ENCODE peak calls at places on chromosomes 2 and 18, in five cellular contexts. C, B, Q, V and A are unnamed samples.

GRCh38 chr18:62187543-62188378 is 706 bp downstream of the RELCH start:
- DNase-seq in V (no peak), C (peak), B (peak), Q (peak), A (peak)

GRCh38 chr18:56307354-56307753 is 331.0 kb downstream of the TXNL1 start:
- DNase-seq in B (no peak), V (no peak), Q (no peak), C (no peak), A (no peak)

GRCh38 chr2:11539317-11540147 is 5.7 kb downstream of the GREB1 start:
- DNase-seq in V (no peak), Q (no peak), B (no peak), C (peak), A (no peak)

GRCh38 chr2:7758065-7758759 is 841.0 kb downstream of the RNF144A start:
- DNase-seq in Q (no peak), V (no peak), B (no peak), C (no peak), A (no peak)

GRCh38 chr2:215366440-215367032 is 54.7 kb downstream of the ATIC start:
- DNase-seq in Q (no peak), B (no peak), V (no peak), C (no peak), A (no peak)

GRCh38 chr2:220334871-220335590 is 707.6 kb downstream of the SLC4A3 start:
- DNase-seq in V (peak), C (no peak), B (no peak), Q (no peak), A (no peak)

GRCh38 chr2:197931661-197932312 is 127.4 kb downstream of the PLCL1 start:
- DNase-seq in Q (no peak), V (no peak), C (no peak), B (no peak), A (no peak)

GRCh38 chr2:54556659-54557121 is 100.6 kb downstream of the SPTBN1 start:
- DNase-seq in Q (no peak), C (no peak), V (no peak), B (no peak), A (no peak)

GRCh38 chr2:134218928-134219707 is 34.8 kb upstream of the MGAT5 start:
- DNase-seq in V (no peak), Q (peak), B (peak), C (peak), A (no peak)

GRCh38 chr2:84946204-84947009 is 24.6 kb upstream of the KCMF1 start:
- DNase-seq in Q (peak), V (peak), C (peak), B (peak), A (peak)